ENCODE peak calls at places on chromosomes 6 and 20, in six cellular contexts. B is occipital lobe; V is stimulated activated CD4-positive, alpha-beta T cell treated with anti-CD3 and anti-CD28 coated beads, Interleukin-4, amount 100 ng/mL, for 4 hours; P is cardiac muscle cell; W is germinal center; N is PC-3. S is an unnamed sample.

GRCh38 chr6:88144637-88145297 is 21.4 kb downstream of the CNR1 start:
- DNase-seq in B (no peak), V (no peak), P (no peak), W (no peak), N (no peak), S (no peak)

GRCh38 chr20:49385471-49385870 is 97.0 kb downstream of the KCNB1 start:
- DNase-seq in B (no peak), V (no peak), P (peak), W (peak), N (peak), S (peak)

GRCh38 chr6:140504776-140505175 is 1130.3 kb upstream of the CITED2 start:
- DNase-seq in B (no peak), V (no peak), P (no peak), W (no peak), N (no peak), S (no peak)

GRCh38 chr6:143843689-143844405 is 709 bp downstream of the LTV1 start:
- DNase-seq in B (no peak), V (no peak), P (no peak), W (peak), N (no peak), S (no peak)

GRCh38 chr20:61185181-61185580 is 66.9 kb upstream of the CDH4 start:
- DNase-seq in B (no peak), V (no peak), P (no peak), W (no peak), N (no peak), S (no peak)

GRCh38 chr6:158279615-158280014 is 32.6 kb upstream of the TULP4 start:
- DNase-seq in B (no peak), V (no peak), P (no peak), W (no peak), N (no peak), S (no peak)

GRCh38 chr6:38773338-38773737 is 58.2 kb downstream of the DNAH8 start:
- DNase-seq in B (no peak), V (no peak), P (peak), W (peak), N (peak), S (no peak)

GRCh38 chr20:38156888-38157634 is 8.0 kb downstream of the TGM2 start:
- DNase-seq in B (no peak), V (no peak), P (no peak), W (no peak), N (no peak), S (no peak)

GRCh38 chr6:43687437-43688347 is at the start of gene MRPS18A:
- DNase-seq in B (peak), V (peak), P (peak), W (peak), N (peak), S (peak)

GRCh38 chr20:53149184-53149651 is 177.1 kb downstream of the TSHZ2 start:
- DNase-seq in B (no peak), V (no peak), P (peak), W (no peak), N (no peak), S (no peak)

GRCh38 chr6:72212686-72213085 is 326.3 kb downstream of the RIMS1 start:
- DNase-seq in B (no peak), V (no peak), P (no peak), W (no peak), N (no peak), S (no peak)

GRCh38 chr6:148846778-148847761 is 100.2 kb downstream of the UST start:
- DNase-seq in B (no peak), V (no peak), P (no peak), W (no peak), N (no peak), S (no peak)

GRCh38 chr6:251920-252319 is 40.4 kb upstream of the DUSP22 start:
- DNase-seq in B (no peak), V (no peak), P (no peak), W (no peak), N (peak), S (no peak)

GRCh38 chr6:139262519-139263300 is 29.1 kb downstream of the TXLNB start:
- DNase-seq in B (no peak), V (peak), P (no peak), W (peak), N (peak), S (no peak)

GRCh38 chr20:10061641-10062040 is 26.9 kb downstream of the ANKEF1 start:
- DNase-seq in B (no peak), V (no peak), P (no peak), W (no peak), N (no peak), S (no peak)

GRCh38 chr6:15966000-15966399 is 162.9 kb upstream of the MYLIP start:
- DNase-seq in B (no peak), V (no peak), P (no peak), W (no peak), N (no peak), S (no peak)

GRCh38 chr6:14642842-14643241 is 525.3 kb downstream of the CD83 start:
- DNase-seq in B (no peak), V (no peak), P (no peak), W (no peak), N (no peak), S (no peak)